ENCODE peak calls at places on chromosomes 4 and X, in six cellular contexts. K, R, S, V, C and P are unnamed samples.

GRCh38 chrX:136574548-136574947 is 42.5 kb downstream of the VGLL1 start:
- DNase-seq in K (no peak), R (no peak), S (peak), V (no peak), C (peak), P (no peak)

GRCh38 chrX:2452317-2452784 is 48.4 kb downstream of the DHRSX start:
- DNase-seq in K (no peak), R (no peak), S (no peak), V (no peak), C (no peak), P (no peak)

GRCh38 chr4:169025184-169025583 is 15.1 kb upstream of the CBR4 start:
- DNase-seq in K (no peak), R (no peak), S (no peak), V (no peak), C (no peak), P (no peak)

GRCh38 chrX:37785569-37785968 is 5.7 kb downstream of the CYBB start:
- DNase-seq in K (no peak), R (no peak), S (no peak), V (no peak), C (peak), P (no peak)

GRCh38 chr4:183154701-183155391 is 55.8 kb downstream of the WWC2 start:
- DNase-seq in K (no peak), R (no peak), S (peak), V (no peak), C (peak), P (no peak)

GRCh38 chr4:100414016-100414790 is 103.6 kb downstream of the EMCN start:
- DNase-seq in K (no peak), R (no peak), S (no peak), V (peak), C (no peak), P (no peak)

GRCh38 chr4:131091896-131092295 is 1995.9 kb downstream of the C4orf33 start:
- DNase-seq in K (no peak), R (no peak), S (peak), V (peak), C (no peak), P (no peak)

GRCh38 chr4:38101563-38101962 is 141.4 kb downstream of the PTTG2 start:
- DNase-seq in K (no peak), R (no peak), S (no peak), V (peak), C (no peak), P (no peak)

GRCh38 chrX:74449322-74449936 is 28.1 kb downstream of the SLC16A2 start:
- DNase-seq in K (no peak), R (peak), S (no peak), V (peak), C (peak), P (no peak)

GRCh38 chr4:76199664-76200211 is 13.9 kb downstream of the SCARB2 start:
- DNase-seq in K (no peak), R (no peak), S (no peak), V (no peak), C (no peak), P (no peak)

DNA sequence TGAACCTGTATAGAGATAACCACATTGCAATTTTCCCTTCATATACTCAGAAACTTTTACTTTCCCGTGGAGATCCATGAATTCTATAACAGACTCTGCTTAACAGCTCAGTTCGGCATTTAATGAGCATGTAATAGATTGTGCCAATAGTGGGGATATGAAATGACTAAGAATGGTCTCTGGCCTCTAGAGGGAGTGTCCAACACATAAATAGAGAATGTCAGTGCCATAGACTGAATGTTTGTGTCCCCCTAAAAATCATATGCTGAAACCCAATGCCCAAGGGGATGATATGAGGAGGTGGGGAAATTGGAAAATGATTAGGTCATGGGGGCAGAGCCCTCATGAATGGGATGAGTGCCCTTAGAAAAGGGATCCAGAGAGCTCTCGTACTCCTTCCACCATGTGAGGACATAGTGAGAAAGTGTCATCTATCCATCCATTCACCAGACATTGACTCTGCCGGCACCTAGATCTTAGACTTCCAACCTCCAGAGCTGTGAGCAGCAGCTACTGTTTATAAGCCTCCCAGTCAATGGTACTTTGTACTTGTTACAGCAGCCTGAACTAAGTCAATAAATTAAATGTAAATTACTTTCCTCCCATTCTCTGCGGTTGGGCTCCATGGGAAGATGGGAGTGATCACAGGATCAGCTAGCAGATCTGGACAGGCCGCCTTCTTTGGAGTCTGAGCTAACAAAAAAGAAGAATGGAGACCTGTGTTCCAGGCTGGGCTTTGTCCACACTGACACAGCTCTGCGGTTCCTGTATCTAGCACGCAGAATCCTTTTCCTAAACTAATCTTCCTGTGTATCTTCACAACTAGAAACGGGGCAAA is 28.1 kb upstream of the HPSE start:
- DNase-seq in K (no peak), R (no peak), S (no peak), V (peak), C (no peak), P (no peak)
- TF ChIP-seq CTCF in K (no peak), R (no peak), S (peak), V (peak), C (no peak), P (no peak)

GRCh38 chr4:185987976-185988627 is 80.9 kb upstream of the TLR3 start:
- DNase-seq in K (no peak), R (no peak), S (no peak), V (peak), C (no peak), P (no peak)
- TF ChIP-seq CTCF in K (no peak), R (no peak), S (no peak), V (no peak), C (no peak), P (no peak)

DNA sequence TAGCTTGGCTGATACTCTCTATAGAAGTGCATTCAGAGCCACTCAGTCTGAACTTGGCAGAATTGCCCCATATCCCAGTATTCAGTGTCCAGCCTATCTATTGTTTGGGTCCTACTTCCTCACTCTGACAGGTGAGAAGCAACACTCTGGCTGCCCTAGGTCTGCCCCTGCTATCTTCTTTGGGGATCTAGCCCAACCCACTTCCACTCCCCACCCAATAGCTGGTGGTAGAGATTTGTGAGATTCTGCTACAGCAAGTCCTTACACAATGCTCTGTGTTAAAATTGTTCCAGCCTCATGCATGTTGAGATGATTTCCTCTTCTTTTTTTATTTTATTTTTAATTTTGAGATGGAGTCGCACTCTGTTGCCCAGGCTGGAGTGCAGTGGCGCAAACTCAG is 67.6 kb downstream of the TRIM2 start:
- DNase-seq in K (no peak), R (no peak), S (no peak), V (no peak), C (no peak), P (no peak)
- TF ChIP-seq CTCF in K (no peak), R (no peak), S (no peak), V (no peak), C (no peak), P (no peak)

GRCh38 chrX:120446503-120446902 is 22.6 kb downstream of the LAMP2 start:
- DNase-seq in K (no peak), R (no peak), S (no peak), V (peak), C (no peak), P (no peak)

GRCh38 chrX:120453985-120454384 is 15.1 kb downstream of the LAMP2 start:
- DNase-seq in K (no peak), R (no peak), S (no peak), V (peak), C (no peak), P (no peak)

GRCh38 chrX:120450163-120450562 is 18.9 kb downstream of the LAMP2 start:
- DNase-seq in K (no peak), R (no peak), S (peak), V (peak), C (peak), P (no peak)

GRCh38 chrX:120456973-120457372 is 12.1 kb downstream of the LAMP2 start:
- DNase-seq in K (no peak), R (no peak), S (no peak), V (peak), C (no peak), P (no peak)

GRCh38 chrX:120452131-120452530 is 17.0 kb downstream of the LAMP2 start:
- DNase-seq in K (no peak), R (no peak), S (peak), V (peak), C (no peak), P (no peak)
- TF ChIP-seq CTCF in K (no peak), R (no peak), S (peak), V (peak), C (no peak), P (no peak)

GRCh38 chrX:14630724-14631123 is 101.4 kb downstream of the GLRA2 start:
- DNase-seq in K (no peak), R (no peak), S (no peak), V (no peak), C (no peak), P (peak)
- TF ChIP-seq CTCF in K (no peak), R (no peak), S (no peak), V (no peak), C (no peak), P (no peak)

GRCh38 chr4:25977397-25978170 is 63.6 kb downstream of the SMIM20 start:
- DNase-seq in K (peak), R (no peak), S (no peak), V (no peak), C (no peak), P (no peak)

GRCh38 chr4:25978327-25978726 is 64.3 kb downstream of the SMIM20 start:
- DNase-seq in K (no peak), R (no peak), S (no peak), V (peak), C (no peak), P (no peak)

GRCh38 chr4:25981749-25982148 is 67.7 kb downstream of the SMIM20 start:
- DNase-seq in K (no peak), R (no peak), S (no peak), V (no peak), C (no peak), P (no peak)

GRCh38 chr4:25973346-25973745 is 59.3 kb downstream of the SMIM20 start:
- DNase-seq in K (no peak), R (no peak), S (no peak), V (peak), C (no peak), P (no peak)

DNA sequence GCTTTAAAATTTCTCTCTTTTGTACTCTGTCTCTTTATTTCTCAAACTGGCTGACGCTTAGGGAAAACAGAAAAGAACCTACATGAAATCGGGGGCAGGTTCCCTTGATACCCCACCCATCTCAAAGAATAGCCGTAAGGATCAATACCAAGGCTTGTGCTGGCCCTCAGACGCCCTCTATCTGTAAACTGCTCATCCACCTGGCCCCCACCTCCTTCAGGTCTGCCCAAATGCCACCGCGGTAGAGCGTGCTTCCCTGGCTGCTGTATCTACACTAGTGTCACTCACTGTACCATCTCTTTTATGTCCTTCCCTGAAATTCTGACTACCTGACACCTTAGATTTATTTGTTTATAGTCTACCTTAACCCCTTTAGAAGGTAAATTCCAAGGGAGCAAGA is 62.8 kb downstream of the SMIM20 start:
- DNase-seq in K (no peak), R (no peak), S (no peak), V (no peak), C (no peak), P (no peak)
- TF ChIP-seq CTCF in K (no peak), R (no peak), S (no peak), V (no peak), C (no peak), P (no peak)

GRCh38 chr4:102008711-102009110 is 218.2 kb downstream of the BANK1 start:
- DNase-seq in K (no peak), R (no peak), S (no peak), V (peak), C (no peak), P (no peak)
- TF ChIP-seq CTCF in K (no peak), R (no peak), S (no peak), V (no peak), C (no peak), P (no peak)